ENCODE peak calls at places on chromosomes 4 and X, in nine cellular contexts. One of them, this sample, is unnamed.

GRCh38 chr4:105936901-105937300 is 41.6 kb downstream of the NPNT start:
- DNase-seq in BE2C: no peak
- DNase-seq in Peyer's patch: no peak
- DNase-seq in endothelial cell: no peak
- DNase-seq in coronary artery: no peak
- DNase-seq in breast epithelium: no peak
- DNase-seq in foreskin keratinocyte: no peak
- DNase-seq in prostate gland: no peak
- DNase-seq in A549: no peak
- DNase-seq in this sample: no peak

GRCh38 chr4:166499820-166500219 is 626.8 kb downstream of the TLL1 start:
- DNase-seq in foreskin keratinocyte: no peak
- DNase-seq in A549: no peak
- DNase-seq in Peyer's patch: no peak
- DNase-seq in BE2C: no peak
- DNase-seq in coronary artery: no peak
- DNase-seq in breast epithelium: no peak
- DNase-seq in endothelial cell: no peak
- DNase-seq in prostate gland: no peak
- DNase-seq in this sample: no peak

GRCh38 chr4:958314-958665 is 15.1 kb downstream of the DGKQ start:
- DNase-seq in Peyer's patch: no peak
- DNase-seq in endothelial cell: no peak
- DNase-seq in BE2C: no peak
- DNase-seq in coronary artery: no peak
- DNase-seq in foreskin keratinocyte: no peak
- DNase-seq in prostate gland: no peak
- DNase-seq in A549: no peak
- DNase-seq in breast epithelium: no peak
- DNase-seq in this sample: no peak

GRCh38 chrX:13697440-13697839 is 8.5 kb downstream of the RAB9A start:
- DNase-seq in prostate gland: no peak
- DNase-seq in Peyer's patch: no peak
- DNase-seq in endothelial cell: no peak
- DNase-seq in BE2C: no peak
- DNase-seq in A549: no peak
- DNase-seq in foreskin keratinocyte: no peak
- DNase-seq in coronary artery: no peak
- DNase-seq in breast epithelium: no peak
- DNase-seq in this sample: no peak

GRCh38 chr4:123014038-123014437 is 91.6 kb upstream of the NUDT6 start:
- DNase-seq in coronary artery: no peak
- DNase-seq in A549: no peak
- DNase-seq in Peyer's patch: no peak
- DNase-seq in foreskin keratinocyte: no peak
- DNase-seq in BE2C: no peak
- DNase-seq in breast epithelium: no peak
- DNase-seq in endothelial cell: no peak
- DNase-seq in prostate gland: no peak
- DNase-seq in this sample: no peak

GRCh38 chrX:51743179-51743957 is at the start of gene GSPT2:
- DNase-seq in A549: peak
- DNase-seq in BE2C: peak
- DNase-seq in breast epithelium: peak
- DNase-seq in Peyer's patch: peak
- DNase-seq in prostate gland: peak
- DNase-seq in foreskin keratinocyte: peak
- DNase-seq in endothelial cell: peak
- DNase-seq in coronary artery: peak
- DNase-seq in this sample: peak

GRCh38 chrX:12439396-12439795 is 301.1 kb downstream of the FRMPD4 start:
- DNase-seq in A549: no peak
- DNase-seq in breast epithelium: no peak
- DNase-seq in Peyer's patch: no peak
- DNase-seq in BE2C: no peak
- DNase-seq in coronary artery: no peak
- DNase-seq in foreskin keratinocyte: no peak
- DNase-seq in endothelial cell: no peak
- DNase-seq in prostate gland: no peak
- DNase-seq in this sample: no peak

GRCh38 chr4:46123872-46124755 is at the start of gene GABRG1:
- DNase-seq in Peyer's patch: no peak
- DNase-seq in breast epithelium: no peak
- DNase-seq in endothelial cell: no peak
- DNase-seq in A549: no peak
- DNase-seq in prostate gland: no peak
- DNase-seq in coronary artery: no peak
- DNase-seq in BE2C: no peak
- DNase-seq in foreskin keratinocyte: no peak
- DNase-seq in this sample: no peak

GRCh38 chr4:106291678-106292077 is 24.3 kb downstream of the TBCK start:
- DNase-seq in Peyer's patch: no peak
- DNase-seq in prostate gland: no peak
- DNase-seq in foreskin keratinocyte: no peak
- DNase-seq in coronary artery: no peak
- DNase-seq in breast epithelium: no peak
- DNase-seq in A549: no peak
- DNase-seq in endothelial cell: no peak
- DNase-seq in BE2C: no peak
- DNase-seq in this sample: no peak

GRCh38 chr4:123349401-123350190 is 47.0 kb upstream of the SPRY1 start:
- DNase-seq in coronary artery: no peak
- DNase-seq in Peyer's patch: no peak
- DNase-seq in A549: no peak
- DNase-seq in breast epithelium: no peak
- DNase-seq in endothelial cell: no peak
- DNase-seq in foreskin keratinocyte: no peak
- DNase-seq in BE2C: no peak
- DNase-seq in prostate gland: no peak
- DNase-seq in this sample: no peak

GRCh38 chrX:9312922-9313867 is 151.7 kb upstream of the TBL1X start:
- DNase-seq in prostate gland: no peak
- DNase-seq in foreskin keratinocyte: no peak
- DNase-seq in Peyer's patch: peak
- DNase-seq in BE2C: peak
- DNase-seq in endothelial cell: peak
- DNase-seq in A549: peak
- DNase-seq in coronary artery: no peak
- DNase-seq in breast epithelium: no peak
- DNase-seq in this sample: peak

GRCh38 chrX:16903274-16904019 is 33.3 kb upstream of the RBBP7 start:
- DNase-seq in breast epithelium: no peak
- DNase-seq in endothelial cell: no peak
- DNase-seq in BE2C: no peak
- DNase-seq in Peyer's patch: no peak
- DNase-seq in prostate gland: no peak
- DNase-seq in foreskin keratinocyte: no peak
- DNase-seq in coronary artery: no peak
- DNase-seq in A549: no peak
- DNase-seq in this sample: no peak

GRCh38 chrX:34632404-34632803 is 24.7 kb downstream of the TMEM47 start:
- DNase-seq in BE2C: no peak
- DNase-seq in endothelial cell: no peak
- DNase-seq in A549: no peak
- DNase-seq in Peyer's patch: no peak
- DNase-seq in breast epithelium: no peak
- DNase-seq in coronary artery: no peak
- DNase-seq in prostate gland: no peak
- DNase-seq in foreskin keratinocyte: no peak
- DNase-seq in this sample: no peak

GRCh38 chrX:103215768-103216085 is 819 bp downstream of the BEX4 start:
- DNase-seq in coronary artery: no peak
- DNase-seq in A549: no peak
- DNase-seq in foreskin keratinocyte: no peak
- DNase-seq in endothelial cell: no peak
- DNase-seq in breast epithelium: no peak
- DNase-seq in Peyer's patch: no peak
- DNase-seq in BE2C: no peak
- DNase-seq in prostate gland: no peak
- DNase-seq in this sample: no peak

GRCh38 chr4:152359208-152360044 is 176.5 kb downstream of the FBXW7 start:
- DNase-seq in A549: no peak
- DNase-seq in prostate gland: no peak
- DNase-seq in coronary artery: no peak
- DNase-seq in endothelial cell: no peak
- DNase-seq in Peyer's patch: no peak
- DNase-seq in BE2C: no peak
- DNase-seq in foreskin keratinocyte: no peak
- DNase-seq in breast epithelium: no peak
- DNase-seq in this sample: no peak

GRCh38 chr4:62912531-62912930 is 1496.7 kb downstream of the TECRL start:
- DNase-seq in endothelial cell: no peak
- DNase-seq in Peyer's patch: no peak
- DNase-seq in coronary artery: no peak
- DNase-seq in prostate gland: no peak
- DNase-seq in A549: no peak
- DNase-seq in BE2C: peak
- DNase-seq in breast epithelium: no peak
- DNase-seq in foreskin keratinocyte: no peak
- DNase-seq in this sample: no peak

GRCh38 chr4:110197421-110198398 is 705 bp downstream of the ELOVL6 start:
- DNase-seq in A549: peak
- DNase-seq in Peyer's patch: peak
- DNase-seq in coronary artery: no peak
- DNase-seq in endothelial cell: peak
- DNase-seq in foreskin keratinocyte: peak
- DNase-seq in prostate gland: peak
- DNase-seq in breast epithelium: no peak
- DNase-seq in BE2C: peak
- DNase-seq in this sample: peak

GRCh38 chr4:161564230-161564834 is 599.5 kb downstream of the FSTL5 start:
- DNase-seq in prostate gland: no peak
- DNase-seq in foreskin keratinocyte: no peak
- DNase-seq in endothelial cell: no peak
- DNase-seq in Peyer's patch: no peak
- DNase-seq in breast epithelium: no peak
- DNase-seq in A549: no peak
- DNase-seq in coronary artery: no peak
- DNase-seq in BE2C: no peak
- DNase-seq in this sample: no peak
- TF ChIP-seq CTCF in prostate gland: no peak
- TF ChIP-seq CTCF in foreskin keratinocyte: peak
- TF ChIP-seq CTCF in endothelial cell: peak
- TF ChIP-seq CTCF in Peyer's patch: no peak
- TF ChIP-seq CTCF in breast epithelium: no peak
- TF ChIP-seq CTCF in A549: peak
- TF ChIP-seq CTCF in coronary artery: no peak
- TF ChIP-seq CTCF in BE2C: no peak
- TF ChIP-seq CTCF in this sample: no peak

GRCh38 chr4:5979981-5980380 is 38.2 kb downstream of the C4orf50 start:
- DNase-seq in endothelial cell: peak
- DNase-seq in A549: peak
- DNase-seq in prostate gland: no peak
- DNase-seq in Peyer's patch: no peak
- DNase-seq in foreskin keratinocyte: peak
- DNase-seq in BE2C: peak
- DNase-seq in coronary artery: peak
- DNase-seq in breast epithelium: no peak
- DNase-seq in this sample: peak
- TF ChIP-seq CTCF in endothelial cell: no peak
- TF ChIP-seq CTCF in A549: peak
- TF ChIP-seq CTCF in prostate gland: no peak
- TF ChIP-seq CTCF in Peyer's patch: no peak
- TF ChIP-seq CTCF in foreskin keratinocyte: peak
- TF ChIP-seq CTCF in BE2C: peak
- TF ChIP-seq CTCF in coronary artery: no peak
- TF ChIP-seq CTCF in breast epithelium: no peak
- TF ChIP-seq CTCF in this sample: no peak

GRCh38 chrX:140697618-140698017 is 11.9 kb upstream of the LINC00632 start:
- DNase-seq in prostate gland: no peak
- DNase-seq in BE2C: no peak
- DNase-seq in A549: no peak
- DNase-seq in coronary artery: no peak
- DNase-seq in Peyer's patch: no peak
- DNase-seq in breast epithelium: no peak
- DNase-seq in foreskin keratinocyte: no peak
- DNase-seq in endothelial cell: no peak
- DNase-seq in this sample: no peak

DNA sequence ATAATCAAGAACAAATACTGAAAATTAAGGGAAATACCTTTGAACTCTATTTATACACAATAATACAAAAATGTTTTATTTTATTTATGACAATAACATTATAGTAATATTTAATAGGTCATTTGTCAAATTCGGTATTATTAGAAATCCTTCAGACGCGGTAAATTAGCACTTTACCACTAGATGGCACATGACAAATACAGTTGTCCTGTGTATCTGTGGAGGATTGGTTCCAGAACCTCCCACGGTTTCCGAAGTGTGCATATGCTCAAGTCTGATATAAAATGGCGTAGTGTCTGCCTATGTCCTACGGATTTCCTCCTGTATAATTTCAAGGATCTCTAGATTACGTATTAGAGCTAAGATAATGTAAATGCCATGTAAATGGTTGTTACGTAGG is 8.1 kb upstream of the LINC00632 start:
- DNase-seq in endothelial cell: no peak
- DNase-seq in foreskin keratinocyte: no peak
- DNase-seq in breast epithelium: no peak
- DNase-seq in BE2C: peak
- DNase-seq in prostate gland: no peak
- DNase-seq in A549: no peak
- DNase-seq in coronary artery: no peak
- DNase-seq in Peyer's patch: no peak
- DNase-seq in this sample: peak
- TF ChIP-seq CTCF in endothelial cell: peak
- TF ChIP-seq CTCF in foreskin keratinocyte: peak
- TF ChIP-seq CTCF in breast epithelium: no peak
- TF ChIP-seq CTCF in BE2C: peak
- TF ChIP-seq CTCF in prostate gland: no peak
- TF ChIP-seq CTCF in A549: peak
- TF ChIP-seq CTCF in coronary artery: no peak
- TF ChIP-seq CTCF in Peyer's patch: no peak
- TF ChIP-seq CTCF in this sample: peak

GRCh38 chr4:113907559-113907958 is 71.9 kb downstream of the ARSJ start:
- DNase-seq in Peyer's patch: no peak
- DNase-seq in A549: no peak
- DNase-seq in breast epithelium: no peak
- DNase-seq in prostate gland: no peak
- DNase-seq in endothelial cell: no peak
- DNase-seq in foreskin keratinocyte: no peak
- DNase-seq in coronary artery: no peak
- DNase-seq in BE2C: no peak
- DNase-seq in this sample: no peak

GRCh38 chr4:113905301-113905700 is 74.1 kb downstream of the ARSJ start:
- DNase-seq in endothelial cell: no peak
- DNase-seq in A549: no peak
- DNase-seq in breast epithelium: no peak
- DNase-seq in prostate gland: no peak
- DNase-seq in coronary artery: no peak
- DNase-seq in BE2C: no peak
- DNase-seq in foreskin keratinocyte: no peak
- DNase-seq in Peyer's patch: no peak
- DNase-seq in this sample: no peak

DNA sequence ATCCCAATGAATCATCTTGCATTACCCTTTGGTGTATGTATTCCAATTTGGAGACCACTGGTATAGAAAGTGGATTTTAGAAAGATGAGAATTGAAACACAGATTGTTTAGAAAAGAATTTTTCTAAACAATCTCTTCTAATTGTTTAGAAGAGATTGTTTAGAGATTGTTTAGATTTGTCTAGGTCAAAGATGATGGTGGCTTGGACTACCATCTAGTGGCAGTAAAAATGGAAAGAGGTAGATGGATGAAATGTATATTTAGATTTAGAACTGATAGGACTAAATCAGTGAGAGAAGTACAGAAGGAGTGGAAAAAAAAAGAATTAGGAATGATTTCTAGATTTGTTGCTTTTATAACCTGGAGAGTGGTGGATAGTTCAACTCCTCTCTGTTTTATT is 70.6 kb downstream of the ARSJ start:
- DNase-seq in Peyer's patch: no peak
- DNase-seq in A549: no peak
- DNase-seq in prostate gland: no peak
- DNase-seq in breast epithelium: no peak
- DNase-seq in endothelial cell: no peak
- DNase-seq in BE2C: no peak
- DNase-seq in foreskin keratinocyte: no peak
- DNase-seq in coronary artery: no peak
- DNase-seq in this sample: no peak
- TF ChIP-seq CTCF in Peyer's patch: no peak
- TF ChIP-seq CTCF in A549: no peak
- TF ChIP-seq CTCF in prostate gland: no peak
- TF ChIP-seq CTCF in breast epithelium: no peak
- TF ChIP-seq CTCF in endothelial cell: no peak
- TF ChIP-seq CTCF in BE2C: no peak
- TF ChIP-seq CTCF in foreskin keratinocyte: peak
- TF ChIP-seq CTCF in coronary artery: no peak
- TF ChIP-seq CTCF in this sample: peak

This sample was measured in activated CD8-positive, alpha-beta T cell treated with anti-CD3 and anti-CD28 coated beads for 36 hours.